ENCODE peak calls at places on chromosomes 7 and 10, in eight cellular contexts. H, R, F, C, E, U, K and D are unnamed samples.

GRCh38 chr10:76433161-76434005 is 1002.0 kb downstream of the LRMDA start:
- DNase-seq in U (no peak), H (no peak), E (no peak), K (no peak), F (no peak), R (peak; percentile 63), C (no peak), D (no peak)

GRCh38 chr7:29194206-29194593 is 375 bp upstream of the CHN2 start:
- DNase-seq in H (peak; percentile 14), U (peak; percentile 80), K (peak; percentile 62), R (peak; percentile 54), E (peak; percentile 26), F (no peak), C (peak; percentile 28), D (no peak)

GRCh38 chr10:115022754-115023153 is 70.4 kb upstream of the ATRNL1 start:
- DNase-seq in K (no peak), F (no peak), C (no peak), H (no peak), R (no peak), E (no peak), U (no peak), D (no peak)

GRCh38 chr7:7512861-7513597 is 22.6 kb downstream of the COL28A1 start:
- DNase-seq in E (no peak), U (no peak), H (no peak), F (no peak), C (peak; percentile 34), K (no peak), R (no peak), D (no peak)

GRCh38 chr10:119737827-119738226 is 12.0 kb downstream of the INPP5F start:
- DNase-seq in H (no peak), C (peak; percentile 85), K (no peak), E (no peak), R (no peak), F (peak; percentile 94), U (no peak), D (no peak)

GRCh38 chr10:70715853-70716795 is 43.8 kb downstream of the ADAMTS14 start:
- DNase-seq in K (no peak), H (no peak), U (no peak), F (peak; percentile 72), E (no peak), C (peak; percentile 34), R (no peak), D (no peak)

GRCh38 chr7:65239707-65240352 is 133.8 kb upstream of the ZNF92 start:
- DNase-seq in C (no peak), H (no peak), U (peak; percentile 85), F (no peak), K (no peak), E (peak; percentile 16), R (peak; percentile 61), D (no peak)

GRCh38 chr7:91520645-91521044 is 256.4 kb downstream of the FZD1 start:
- DNase-seq in E (no peak), C (no peak), R (no peak), F (no peak), K (no peak), H (no peak), U (no peak), D (no peak)

GRCh38 chr7:76396039-76396732 is 13.3 kb downstream of the SSC4D start:
- DNase-seq in H (peak; percentile 41), C (no peak), R (no peak), K (no peak), F (no peak), E (no peak), U (no peak), D (no peak)

GRCh38 chr7:158868754-158869410 is 12.5 kb downstream of the DYNC2I1 start:
- DNase-seq in H (no peak), K (no peak), F (no peak), U (no peak), C (no peak), E (no peak), R (no peak), D (no peak)